ENCODE peak calls at places on chromosomes 16 and 17, in six cellular contexts. X is fibroblast of the aortic adventitia, B is fibroblast of pulmonary artery, Z is AG10803, R is heart right ventricle, O is MM.1S. F is an unnamed sample.

GRCh38 chr16:69838417-69838990 is 76.4 kb downstream of the WWP2 start:
- DNase-seq in X (no peak), B (no peak), Z (no peak), R (peak), O (no peak), F (no peak)

GRCh38 chr16:86167061-86167460 is 268.1 kb downstream of the IRF8 start:
- DNase-seq in X (peak), B (no peak), Z (no peak), R (no peak), O (no peak), F (no peak)

GRCh38 chr17:63440127-63440769 is 5.9 kb downstream of the CYB561 start:
- DNase-seq in X (no peak), B (no peak), Z (no peak), R (no peak), O (no peak), F (no peak)

GRCh38 chr16:57817680-57818079 is 15.4 kb upstream of the KIFC3 start:
- DNase-seq in X (no peak), B (no peak), Z (no peak), R (no peak), O (no peak), F (no peak)

GRCh38 chr16:26491271-26491670 is 575.5 kb upstream of the C16orf82 start:
- DNase-seq in X (no peak), B (no peak), Z (no peak), R (no peak), O (no peak), F (no peak)

GRCh38 chr16:69195371-69196029 is 8.5 kb downstream of the SNTB2 start:
- DNase-seq in X (no peak), B (no peak), Z (no peak), R (no peak), O (no peak), F (no peak)

GRCh38 chr17:52419256-52419655 is 260.7 kb upstream of the CA10 start:
- DNase-seq in X (no peak), B (no peak), Z (no peak), R (no peak), O (no peak), F (peak)

GRCh38 chr17:12020595-12021590 is at the start of gene MAP2K4:
- DNase-seq in X (peak), B (peak), Z (peak), R (peak), O (peak), F (peak)

GRCh38 chr17:44199553-44200477 is at the start of gene ATXN7L3:
- DNase-seq in X (peak), B (peak), Z (peak), R (peak), O (peak), F (peak)

GRCh38 chr16:29809031-29809747 is 2.8 kb upstream of the PRRT2 start:
- DNase-seq in X (no peak), B (no peak), Z (no peak), R (no peak), O (no peak), F (no peak)

GRCh38 chr16:29806641-29807425 is 504 bp downstream of the MAZ start:
- DNase-seq in X (no peak), B (no peak), Z (no peak), R (peak), O (peak), F (peak)

GRCh38 chr16:29809850-29810698 is 1.9 kb upstream of the PRRT2 start:
- DNase-seq in X (peak), B (no peak), Z (no peak), R (no peak), O (no peak), F (no peak)

GRCh38 chr16:29807426-29808218 is 1.3 kb downstream of the MAZ start:
- DNase-seq in X (peak), B (peak), Z (peak), R (peak), O (peak), F (peak)

DNA sequence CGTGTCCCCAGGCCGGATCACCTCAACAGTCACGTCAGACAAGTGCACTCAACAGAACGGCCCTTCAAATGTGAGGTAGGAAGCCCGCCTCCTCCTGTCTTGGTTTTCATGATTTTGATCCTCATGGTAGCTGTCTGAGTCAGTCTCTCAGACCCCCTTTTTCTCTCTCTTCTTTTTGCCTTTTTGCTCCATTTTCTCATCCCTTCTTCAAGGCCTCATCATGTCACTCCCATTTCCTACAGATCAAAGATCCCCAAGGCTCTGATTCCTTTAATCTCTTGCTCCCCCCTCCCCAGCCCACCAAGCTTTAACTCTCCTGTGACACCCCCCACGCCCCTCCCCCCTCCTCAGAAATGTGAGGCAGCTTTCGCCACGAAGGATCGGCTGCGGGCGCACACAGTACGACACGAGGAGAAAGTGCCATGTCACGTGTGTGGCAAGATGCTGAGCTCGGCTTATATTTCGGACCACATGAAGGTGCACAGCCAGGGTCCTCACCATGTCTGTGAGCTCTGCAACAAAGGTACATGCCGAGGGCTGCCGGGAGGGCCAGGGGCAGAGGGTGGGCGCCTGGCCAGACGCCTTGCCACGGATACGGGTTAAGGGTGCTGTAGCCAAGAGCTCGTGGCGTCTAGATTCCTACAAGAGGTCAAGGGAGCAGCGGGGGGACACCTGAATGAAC is 2.0 kb downstream of the MAZ start:
- DNase-seq in X (no peak), B (no peak), Z (no peak), R (no peak), O (no peak), F (no peak)
- H3K4me3 ChIP-seq in X (peak), B (peak), Z (peak), R (peak), O (peak), F (peak)

GRCh38 chr16:83887088-83887487 is 11.8 kb upstream of the MLYCD start:
- DNase-seq in X (no peak), B (peak), Z (peak), R (no peak), O (no peak), F (peak)
- TF ChIP-seq CTCF in X (peak), B (peak), Z (peak), R (no peak), O (peak), F (peak)

GRCh38 chr17:68378202-68379149 is 78.8 kb downstream of the WIPI1 start:
- DNase-seq in X (peak), B (peak), Z (peak), R (peak), O (no peak), F (peak)
- H3K4me3 ChIP-seq in X (peak), B (peak), Z (peak), R (no peak), O (no peak), F (peak)

GRCh38 chr17:27293898-27294688 is at the start of gene WSB1:
- DNase-seq in X (peak), B (peak), Z (peak), R (peak), O (peak), F (peak)
- TF ChIP-seq CTCF in X (no peak), B (no peak), Z (peak), R (no peak), O (peak), F (no peak)

GRCh38 chr17:55783684-55784245 is 32.9 kb downstream of the PCTP start:
- DNase-seq in X (peak), B (peak), Z (peak), R (peak), O (no peak), F (peak)
- H3K4me3 ChIP-seq in X (no peak), B (no peak), Z (no peak), R (no peak), O (no peak), F (no peak)

DNA sequence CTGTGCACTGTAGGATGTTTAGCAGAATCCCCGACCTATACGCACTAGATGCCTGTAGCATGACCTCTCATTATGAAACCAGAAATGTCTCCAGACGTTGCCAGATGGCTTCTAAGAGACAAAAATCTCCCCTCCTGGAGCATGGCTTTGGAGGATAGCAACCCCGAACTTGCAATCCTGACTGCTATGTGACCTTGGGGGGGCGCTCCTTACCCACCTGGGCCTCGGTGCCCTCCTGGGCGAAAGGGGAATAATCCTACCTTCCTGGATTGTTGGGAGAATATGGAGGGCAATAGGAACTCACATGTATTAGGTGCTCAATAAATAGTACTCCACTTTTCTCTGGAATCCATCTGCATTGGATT is 8.1 kb downstream of the MRM1 start:
- DNase-seq in X (no peak), B (no peak), Z (no peak), R (no peak), O (no peak), F (no peak)
- TF ChIP-seq CTCF in X (no peak), B (no peak), Z (no peak), R (no peak), O (no peak), F (no peak)

GRCh38 chr16:2904922-2905240 is 6.8 kb upstream of the FLYWCH1 start:
- DNase-seq in X (no peak), B (no peak), Z (no peak), R (peak), O (peak), F (no peak)

GRCh38 chr16:2904100-2904921 is 7.4 kb upstream of the FLYWCH1 start:
- DNase-seq in X (peak), B (peak), Z (peak), R (peak), O (peak), F (peak)

GRCh38 chr16:2902337-2903130 is 9.2 kb upstream of the FLYWCH1 start:
- DNase-seq in X (no peak), B (no peak), Z (no peak), R (no peak), O (no peak), F (no peak)

GRCh38 chr16:2905241-2905987 is 6.3 kb upstream of the FLYWCH1 start:
- DNase-seq in X (peak), B (peak), Z (peak), R (peak), O (peak), F (peak)

GRCh38 chr16:2905988-2906387 is 5.7 kb upstream of the FLYWCH1 start:
- DNase-seq in X (no peak), B (no peak), Z (no peak), R (no peak), O (no peak), F (no peak)
- H3K4me3 ChIP-seq in X (no peak), B (no peak), Z (no peak), R (no peak), O (peak), F (no peak)

GRCh38 chr16:49644143-49644460 is 211.8 kb downstream of the ZNF423 start:
- DNase-seq in X (peak), B (peak), Z (no peak), R (no peak), O (no peak), F (peak)
- TF ChIP-seq CTCF in X (peak), B (peak), Z (peak), R (no peak), O (no peak), F (peak)

GRCh38 chr16:2476345-2476720 is 1.4 kb downstream of the TBC1D24 start:
- DNase-seq in X (no peak), B (no peak), Z (no peak), R (no peak), O (no peak), F (no peak)
- H3K4me3 ChIP-seq in X (no peak), B (no peak), Z (peak), R (no peak), O (no peak), F (no peak)

F was measured in foreskin fibroblast.